ENCODE peak calls at places on chromosomes 1 and 21, in four cellular contexts. H is SJSA1, X is mesendoderm, F is heart right ventricle. K is an unnamed sample. For H3K4me1, the result is how much of the 10 kb centered on the place peaks cover.

GRCh38 chr21:42582422-42583149 is 68.9 kb downstream of the SLC37A1 start:
- DNase-seq in H (no peak), F (no peak), X (no peak), K (no peak)

GRCh38 chr1:109932232-109932631 is 21.6 kb downstream of the CSF1 start:
- DNase-seq in H (no peak), X (no peak), F (no peak), K (no peak)

GRCh38 chr21:41648591-41649031 is 118.2 kb downstream of the RIPK4 start:
- DNase-seq in H (peak), F (no peak), X (peak), K (no peak)

GRCh38 chr1:44644806-44645205 is 29.5 kb downstream of the TMEM53 start:
- DNase-seq in F (no peak), H (no peak), X (no peak), K (no peak)

GRCh38 chr1:1198423-1199140 is 7.8 kb downstream of the TNFRSF18 start:
- DNase-seq in F (peak), X (no peak), H (no peak), K (no peak)

GRCh38 chr1:25182629-25183028 is 49.7 kb downstream of the SYF2 start:
- DNase-seq in X (peak), H (peak), F (no peak), K (no peak)

GRCh38 chr1:109341944-109342925 is 35.4 kb upstream of the MYBPHL start:
- DNase-seq in H (no peak), F (no peak), X (no peak), K (no peak)

GRCh38 chr1:234608720-234609527 is 1.1 kb downstream of the IRF2BP2 start:
- DNase-seq in H (peak), X (peak), F (peak), K (peak)

GRCh38 chr1:202068596-202068995 is 54.1 kb upstream of the GPR37L1 start:
- DNase-seq in F (no peak), H (no peak), X (no peak), K (no peak)

GRCh38 chr1:221284028-221284427 is 404.8 kb downstream of the HLX start:
- DNase-seq in H (peak), F (no peak), X (no peak), K (no peak)

GRCh38 chr1:61337981-61338848 is 255.9 kb downstream of the NFIA start:
- DNase-seq in F (peak), H (peak), X (peak), K (peak)

GRCh38 chr1:230282157-230282556 is 144.0 kb downstream of the PGBD5 start:
- DNase-seq in X (no peak), F (no peak), H (no peak), K (no peak)

GRCh38 chr1:51926171-51926812 is 47.8 kb upstream of the NRDC start:
- DNase-seq in H (peak), F (no peak), X (peak), K (no peak)

GRCh38 chr1:57422271-57423134 is 1.4 kb downstream of the DAB1 start:
- DNase-seq in F (no peak), H (peak), X (peak), K (no peak)

GRCh38 chr1:182789138-182790076 is at the start of gene NPL:
- DNase-seq in H (peak), X (peak), F (peak), K (peak)

GRCh38 chr1:61076728-61077675 is 5.4 kb upstream of the NFIA start:
- DNase-seq in F (peak), H (peak), X (peak), K (peak)

GRCh38 chr1:51330331-51331201 is at the start of gene TTC39A:
- DNase-seq in X (no peak), F (no peak), H (no peak), K (peak)

GRCh38 chr21:37783016-37783415 is 133.2 kb downstream of the KCNJ6 start:
- DNase-seq in H (no peak), X (no peak), F (no peak), K (no peak)

GRCh38 chr1:207050768-207051614 is at the start of gene YOD1:
- DNase-seq in X (peak), H (peak), F (peak), K (peak)
- H3K4me3 ChIP-seq in X (peak), H (peak), F (peak), K (peak)

DNA sequence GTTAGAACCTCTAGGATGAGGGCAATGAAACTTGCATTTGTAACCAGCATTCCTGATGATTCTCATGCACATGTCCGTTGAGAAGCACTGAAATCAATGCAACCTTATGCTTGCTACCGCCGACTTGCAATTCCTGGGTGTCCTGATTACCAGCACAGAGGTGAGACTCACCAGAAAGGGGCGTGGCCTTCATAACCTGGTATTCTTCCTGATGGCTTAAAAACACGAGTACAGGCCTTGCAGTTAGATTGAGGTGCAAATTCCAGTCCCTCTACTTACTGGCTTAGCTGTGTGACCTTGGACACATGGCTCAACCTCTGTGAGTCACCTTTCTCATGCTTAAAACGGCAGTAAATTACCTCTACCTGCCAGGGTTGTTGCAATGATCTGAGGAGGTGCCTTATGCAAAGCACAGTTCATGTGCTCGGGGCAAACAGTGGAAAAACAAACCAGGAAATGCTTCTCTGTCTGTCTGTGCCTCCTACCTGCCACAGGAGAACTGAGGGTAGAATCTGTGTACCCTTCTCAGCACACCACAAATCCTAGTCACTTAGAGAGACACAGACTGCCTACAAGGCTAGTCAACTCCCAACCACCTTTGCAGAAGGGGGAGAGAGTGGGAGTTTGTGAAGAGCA is 39.1 kb upstream of the ECE1 start:
- DNase-seq in X (peak), F (no peak), H (no peak), K (no peak)
- H3K4me1 ChIP-seq in X (under half), F (half or more), H (under half), K (half or more)

DNA sequence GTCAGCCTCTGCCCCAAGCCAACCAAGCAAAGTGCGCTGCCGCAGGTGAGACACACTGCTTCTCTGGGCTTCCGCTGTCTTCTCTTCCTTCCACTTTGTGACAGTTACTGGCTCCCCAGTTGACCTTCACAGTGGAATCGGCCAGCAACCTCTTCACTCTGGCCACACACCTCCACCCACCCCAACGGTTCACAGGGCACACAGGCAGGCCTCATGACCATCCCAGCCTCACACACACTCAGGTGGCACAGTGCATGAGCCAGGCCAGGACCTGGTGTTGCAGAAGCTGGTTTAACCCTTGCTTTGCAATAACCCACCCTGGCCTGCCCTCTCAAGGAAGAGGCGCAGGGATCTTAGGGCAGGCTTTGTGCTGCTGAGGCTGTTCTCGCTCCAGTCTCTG is 69.2 kb downstream of the SSBP3 start:
- DNase-seq in H (no peak), F (no peak), X (no peak), K (no peak)
- H3K27ac ChIP-seq in H (peak), F (no peak), X (no peak), K (no peak)

DNA sequence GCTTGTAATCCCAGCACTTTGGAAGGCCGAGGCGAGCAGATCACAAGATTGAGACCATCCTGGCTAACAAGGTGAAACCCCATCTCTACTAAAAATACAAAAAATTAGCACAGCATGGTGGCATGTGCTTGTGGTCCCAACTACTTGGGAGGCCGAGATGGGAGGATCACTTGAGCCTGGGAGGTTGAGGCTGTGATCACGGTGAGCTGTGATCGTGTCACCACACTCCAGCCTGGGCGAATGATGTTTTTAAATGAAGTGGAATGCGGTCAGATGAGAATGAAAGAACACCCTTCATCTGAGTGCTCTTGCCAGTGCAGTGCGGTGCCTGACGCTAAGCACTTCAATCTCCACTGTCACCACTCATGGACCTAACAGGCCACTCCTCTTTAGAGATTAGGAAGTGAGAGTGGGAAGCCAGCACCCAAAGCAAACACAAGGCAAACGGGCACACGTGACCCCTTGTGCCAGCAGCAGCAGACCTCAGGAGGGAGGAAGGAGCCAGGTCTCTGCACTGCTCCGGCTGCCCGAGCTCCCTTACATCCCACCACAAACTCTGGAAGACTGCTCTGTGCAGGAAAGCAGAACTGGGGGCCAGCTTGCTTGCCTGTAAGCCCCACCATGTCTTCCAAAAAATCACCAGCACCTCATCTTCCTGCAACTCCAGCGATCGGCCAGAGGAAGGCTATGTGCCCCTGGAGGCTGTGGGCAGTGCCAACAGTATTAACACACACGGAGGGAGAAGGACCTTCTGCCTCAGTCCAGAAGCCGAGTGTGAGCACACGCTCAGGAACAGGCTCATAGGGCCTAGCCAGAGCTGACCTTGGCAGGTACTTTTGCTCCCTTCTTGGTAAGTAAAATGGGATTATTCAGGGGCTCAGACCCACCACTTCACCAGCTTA is 9.7 kb downstream of the CTNNBIP1 start:
- DNase-seq in H (no peak), F (peak), X (no peak), K (peak)
- H3K4me3 ChIP-seq in H (no peak), F (peak), X (no peak), K (no peak)

DNA sequence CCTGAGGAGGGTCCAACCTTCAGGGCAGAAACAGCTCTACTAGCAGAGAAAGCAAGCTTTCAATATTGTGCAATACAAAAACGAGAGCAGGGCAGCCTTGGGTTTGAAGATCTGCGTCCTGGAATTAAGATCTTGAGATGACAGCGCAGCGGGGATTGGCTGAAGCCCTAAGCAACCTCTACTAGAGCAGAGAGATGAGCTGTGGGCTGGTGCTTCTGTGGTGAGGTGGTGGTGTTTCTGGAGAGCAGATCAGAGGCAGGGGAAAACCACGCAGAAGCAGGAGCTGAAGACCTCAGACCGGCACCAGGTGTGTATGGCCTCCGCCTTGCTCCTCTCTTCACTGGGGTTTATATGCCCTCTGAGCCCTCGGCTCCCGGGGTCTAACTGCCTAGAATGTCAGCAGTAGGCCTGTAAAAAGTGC is 12.5 kb downstream of the TRAF3IP3 start:
- DNase-seq in X (no peak), F (no peak), H (no peak), K (no peak)
- H3K4me1 ChIP-seq in X (under half), F (under half), H (under half), K (under half)

GRCh38 chr1:15371610-15372539 is 37.8 kb upstream of the EFHD2 start:
- DNase-seq in H (no peak), F (peak), X (no peak), K (no peak)

GRCh38 chr1:15370268-15370667 is 39.4 kb upstream of the EFHD2 start:
- DNase-seq in H (no peak), X (no peak), F (no peak), K (no peak)

GRCh38 chr1:15368888-15369287 is 40.8 kb upstream of the EFHD2 start:
- DNase-seq in X (no peak), F (no peak), H (no peak), K (no peak)

DNA sequence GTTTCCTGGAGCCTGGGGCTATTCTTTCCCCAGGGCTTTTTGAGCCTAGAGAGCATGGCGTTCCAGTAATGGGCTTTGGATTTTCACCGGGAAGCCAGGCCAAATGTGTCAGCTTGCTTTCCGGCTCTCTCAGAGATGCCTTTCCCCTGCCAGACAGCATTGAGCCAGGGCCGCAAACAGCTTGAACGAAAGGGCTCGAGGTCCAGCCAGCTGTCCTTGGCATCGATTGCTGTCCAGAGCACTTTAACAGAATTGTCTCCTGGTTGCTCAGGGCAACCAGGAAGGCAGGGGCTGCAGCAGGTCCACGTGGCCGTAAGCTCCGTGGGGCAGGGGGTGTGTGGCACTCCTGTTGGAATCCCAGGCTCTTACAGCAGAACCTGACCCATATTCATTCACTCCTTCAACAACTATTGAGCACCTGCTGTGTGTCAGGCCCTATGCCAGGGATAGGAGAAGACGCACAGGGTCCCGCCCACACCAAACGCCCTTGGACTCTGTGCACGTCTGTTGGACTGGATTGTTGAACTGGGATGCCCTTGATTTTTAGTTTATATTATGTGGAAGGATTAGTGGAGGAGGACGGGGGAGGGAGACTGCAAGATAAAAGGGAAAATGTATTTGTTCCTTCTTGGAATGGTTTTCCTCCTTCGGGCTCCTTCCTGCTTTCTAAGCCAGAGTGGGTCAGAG is 38.8 kb upstream of the EFHD2 start:
- DNase-seq in F (peak), X (no peak), H (no peak), K (peak)
- H3K27ac ChIP-seq in F (peak), X (no peak), H (no peak), K (no peak)

GRCh38 chr1:153035211-153035610 is 4.2 kb downstream of the SPRR1B start:
- DNase-seq in H (no peak), X (no peak), F (no peak), K (no peak)

GRCh38 chr1:153030895-153031294 is at the start of gene SPRR1B:
- DNase-seq in X (no peak), F (no peak), H (no peak), K (no peak)

GRCh38 chr1:153032677-153033308 is 1.8 kb downstream of the SPRR1B start:
- DNase-seq in F (no peak), X (peak), H (peak), K (no peak)

GRCh38 chr1:153028771-153029170 is 2.2 kb upstream of the SPRR1B start:
- DNase-seq in F (no peak), X (no peak), H (no peak), K (no peak)

GRCh38 chr1:153032073-153032472 is 1.1 kb downstream of the SPRR1B start:
- DNase-seq in H (no peak), F (no peak), X (no peak), K (no peak)
- H3K4me3 ChIP-seq in H (no peak), F (no peak), X (no peak), K (no peak)

DNA sequence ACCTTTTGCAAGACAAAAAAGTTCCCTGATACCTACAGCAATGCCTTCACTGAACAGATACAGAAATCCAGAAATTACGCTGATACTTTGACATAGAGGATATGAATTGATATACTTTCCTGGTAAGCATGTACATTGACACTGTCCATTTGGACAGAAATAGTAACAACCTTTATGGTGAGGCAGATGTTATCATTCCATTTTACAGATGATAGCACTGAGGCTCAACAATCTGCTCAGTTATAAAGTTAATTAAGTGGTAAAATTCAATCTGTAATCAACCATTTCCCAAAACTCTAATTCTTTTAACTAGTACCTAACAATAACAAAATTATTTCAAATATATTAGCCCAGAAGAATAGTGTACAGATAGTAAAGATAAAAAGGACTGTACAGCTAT is 20.6 kb downstream of the SCAF4 start:
- DNase-seq in X (no peak), F (no peak), H (no peak), K (no peak)
- H3K4me1 ChIP-seq in X (under half), F (under half), H (half or more), K (under half)